ENCODE peak calls at places on chromosome 15, in four cellular contexts. D is A673; T is right lobe of liver; V is CD8-positive, alpha-beta T cell. O is an unnamed sample. For H3K36me3, the result is how much of the 10 kb centered on the place peaks cover.

GRCh38 chr15:28004143-28005003 is 94.7 kb downstream of the OCA2 start:
- DNase-seq in D (no peak), T (no peak), V (no peak), O (no peak)

GRCh38 chr15:95734422-95735316 is 595.8 kb upstream of the NR2F2 start:
- DNase-seq in D (peak), T (no peak), V (no peak), O (no peak)

GRCh38 chr15:40282144-40282869 is 557 bp downstream of the ANKRD63 start:
- DNase-seq in D (peak), T (peak), V (peak), O (peak)

GRCh38 chr15:85691350-85692240 is 103.1 kb downstream of the KLHL25 start:
- DNase-seq in D (no peak), T (no peak), V (no peak), O (no peak)

GRCh38 chr15:78850926-78851600 is 21.6 kb upstream of the MORF4L1 start:
- DNase-seq in D (no peak), T (no peak), V (no peak), O (no peak)

GRCh38 chr15:60787737-60788513 is 309.0 kb upstream of the ICE2 start:
- DNase-seq in D (no peak), T (no peak), V (no peak), O (peak)

GRCh38 chr15:40471105-40471777 is 457 bp downstream of the CHST14 start:
- DNase-seq in D (no peak), T (no peak), V (no peak), O (peak)

GRCh38 chr15:99076555-99077308 is 28.1 kb upstream of the SYNM start:
- DNase-seq in D (peak), T (no peak), V (no peak), O (peak)

GRCh38 chr15:48751595-48751994 is 59.3 kb downstream of the CEP152 start:
- DNase-seq in D (no peak), T (no peak), V (no peak), O (no peak)

GRCh38 chr15:77239892-77240608 is 169.1 kb upstream of the TSPAN3 start:
- DNase-seq in D (peak), T (no peak), V (no peak), O (no peak)

GRCh38 chr15:82127581-82127980 is 81.8 kb upstream of the MEX3B start:
- DNase-seq in D (no peak), T (no peak), V (no peak), O (no peak)

GRCh38 chr15:70831094-70831911 is 22.7 kb downstream of the LARP6 start:
- DNase-seq in D (no peak), T (no peak), V (no peak), O (no peak)

GRCh38 chr15:50652671-50653070 is 33.9 kb downstream of the TRPM7 start:
- DNase-seq in D (no peak), T (no peak), V (no peak), O (no peak)

GRCh38 chr15:56176996-56177395 is 66.7 kb downstream of the RFX7 start:
- DNase-seq in D (no peak), T (no peak), V (no peak), O (no peak)

GRCh38 chr15:52289629-52290081 is 5.9 kb downstream of the MYO5C start:
- DNase-seq in D (no peak), T (no peak), V (no peak), O (no peak)

GRCh38 chr15:43911235-43911661 is 84.4 kb downstream of the WDR76 start:
- DNase-seq in D (no peak), T (no peak), V (no peak), O (no peak)

GRCh38 chr15:41692049-41692448 is 31.8 kb downstream of the MGA start:
- DNase-seq in D (no peak), T (no peak), V (no peak), O (no peak)

GRCh38 chr15:91468861-91469260 is 368.8 kb downstream of the SV2B start:
- DNase-seq in D (no peak), T (no peak), V (no peak), O (no peak)

GRCh38 chr15:79243723-79244122 is 38.8 kb upstream of the ANKRD34C start:
- DNase-seq in D (no peak), T (no peak), V (no peak), O (no peak)

GRCh38 chr15:101469520-101470288 is 19.8 kb downstream of the PCSK6 start:
- DNase-seq in D (no peak), T (no peak), V (no peak), O (no peak)

DNA sequence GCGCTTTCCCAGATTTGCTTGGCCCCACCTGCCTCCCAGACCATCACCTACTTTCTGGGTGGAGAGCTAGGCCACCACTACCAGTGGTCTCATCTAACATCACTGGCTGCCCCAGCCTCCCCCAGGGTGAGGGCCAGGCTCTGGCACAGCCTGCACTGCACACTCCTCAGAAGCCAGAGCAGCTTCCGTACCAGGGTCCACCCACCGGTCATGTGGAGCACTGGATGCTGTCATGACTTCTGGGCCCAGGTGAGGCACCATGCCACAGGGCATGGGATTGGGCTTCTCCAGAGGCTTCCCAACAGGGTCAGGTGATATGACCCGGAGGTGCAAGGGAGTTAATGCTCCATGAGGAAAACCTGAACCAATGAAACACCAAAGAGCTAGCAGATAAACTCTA is 14.0 kb downstream of the MEGF11 start:
- DNase-seq in D (no peak), T (no peak), V (no peak), O (no peak)
- H3K36me3 ChIP-seq in D (under half), T (under half), V (under half), O (under half)

DNA sequence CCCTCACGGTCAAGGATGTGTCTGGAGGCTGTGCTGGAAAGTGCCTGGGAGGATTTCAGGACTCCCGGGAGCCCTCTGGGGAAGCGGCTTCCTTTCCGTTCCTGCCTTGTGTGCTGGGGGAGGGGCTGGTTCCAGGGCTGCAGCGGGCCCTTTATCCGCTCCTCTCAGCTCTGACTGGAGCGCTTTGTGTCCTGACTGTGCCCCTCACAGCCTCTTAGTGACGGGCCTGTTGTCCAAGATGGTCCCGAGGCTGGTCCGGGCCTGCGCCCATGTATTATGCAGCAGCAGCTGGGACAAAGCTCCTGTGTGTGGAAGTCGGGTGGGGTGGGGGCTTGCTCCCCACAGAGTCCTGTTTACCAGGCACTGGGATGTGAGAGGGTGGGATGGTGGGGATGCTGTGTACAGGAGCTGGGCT is 35.8 kb downstream of the CORO2B start:
- DNase-seq in D (no peak), T (no peak), V (no peak), O (no peak)
- H3K4me3 ChIP-seq in D (no peak), T (no peak), V (no peak), O (no peak)

GRCh38 chr15:69434236-69434635 is 18.4 kb upstream of the RPLP1 start:
- DNase-seq in D (no peak), T (no peak), V (no peak), O (no peak)
- H3K36me3 ChIP-seq in D (half or more), T (under half), V (under half), O (under half)

GRCh38 chr15:66936864-66937245 is 128.5 kb upstream of the SMAD3 start:
- DNase-seq in D (no peak), T (no peak), V (no peak), O (no peak)

GRCh38 chr15:66935688-66936087 is 129.7 kb upstream of the SMAD3 start:
- DNase-seq in D (no peak), T (no peak), V (no peak), O (no peak)

GRCh38 chr15:66935121-66935520 is 130.3 kb upstream of the SMAD3 start:
- DNase-seq in D (no peak), T (no peak), V (no peak), O (no peak)

GRCh38 chr15:66937588-66937987 is 127.8 kb upstream of the SMAD3 start:
- DNase-seq in D (no peak), T (no peak), V (no peak), O (no peak)

DNA sequence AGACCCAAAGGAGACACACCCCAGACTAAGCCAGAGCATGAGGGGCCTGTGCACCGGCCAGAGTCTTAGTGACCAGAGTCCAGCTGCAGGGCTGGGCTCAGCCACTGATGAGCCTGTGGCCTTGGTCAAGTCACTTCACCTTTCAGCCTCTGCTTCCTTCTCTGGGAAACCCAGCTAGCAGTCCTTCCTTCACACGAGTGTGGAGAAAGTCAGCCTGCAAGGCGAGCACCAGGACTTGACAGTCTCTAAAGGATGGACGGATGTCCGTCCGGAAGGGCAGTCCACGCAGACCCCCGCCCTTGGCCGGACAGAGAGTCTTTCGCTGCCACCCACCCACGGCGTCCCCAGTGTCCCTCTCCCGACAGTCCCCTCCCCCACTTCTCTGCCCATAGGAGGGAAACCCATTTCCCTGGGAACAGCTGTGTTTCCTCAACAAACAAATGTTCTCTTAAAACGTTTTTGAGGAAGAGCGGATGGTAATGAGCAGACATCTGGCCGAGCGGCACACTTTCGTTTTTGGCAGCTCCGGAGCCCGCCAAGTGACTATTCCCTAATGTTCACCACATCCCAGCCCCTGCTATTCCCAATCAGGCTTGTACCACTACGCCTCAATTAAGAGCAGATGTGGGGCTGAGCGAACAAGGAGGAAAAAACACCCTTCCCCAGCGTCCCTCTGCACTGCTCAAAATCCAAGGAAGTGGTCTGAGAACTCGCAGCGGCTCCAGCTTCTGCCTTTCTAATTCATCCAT is 129.1 kb upstream of the SMAD3 start:
- DNase-seq in D (no peak), T (no peak), V (no peak), O (no peak)
- H3K4me3 ChIP-seq in D (no peak), T (no peak), V (no peak), O (no peak)

GRCh38 chr15:25410649-25411048 is 28.2 kb downstream of the UBE3A start:
- DNase-seq in D (no peak), T (no peak), V (no peak), O (no peak)
- H3K36me3 ChIP-seq in D (under half), T (under half), V (under half), O (under half)

DNA sequence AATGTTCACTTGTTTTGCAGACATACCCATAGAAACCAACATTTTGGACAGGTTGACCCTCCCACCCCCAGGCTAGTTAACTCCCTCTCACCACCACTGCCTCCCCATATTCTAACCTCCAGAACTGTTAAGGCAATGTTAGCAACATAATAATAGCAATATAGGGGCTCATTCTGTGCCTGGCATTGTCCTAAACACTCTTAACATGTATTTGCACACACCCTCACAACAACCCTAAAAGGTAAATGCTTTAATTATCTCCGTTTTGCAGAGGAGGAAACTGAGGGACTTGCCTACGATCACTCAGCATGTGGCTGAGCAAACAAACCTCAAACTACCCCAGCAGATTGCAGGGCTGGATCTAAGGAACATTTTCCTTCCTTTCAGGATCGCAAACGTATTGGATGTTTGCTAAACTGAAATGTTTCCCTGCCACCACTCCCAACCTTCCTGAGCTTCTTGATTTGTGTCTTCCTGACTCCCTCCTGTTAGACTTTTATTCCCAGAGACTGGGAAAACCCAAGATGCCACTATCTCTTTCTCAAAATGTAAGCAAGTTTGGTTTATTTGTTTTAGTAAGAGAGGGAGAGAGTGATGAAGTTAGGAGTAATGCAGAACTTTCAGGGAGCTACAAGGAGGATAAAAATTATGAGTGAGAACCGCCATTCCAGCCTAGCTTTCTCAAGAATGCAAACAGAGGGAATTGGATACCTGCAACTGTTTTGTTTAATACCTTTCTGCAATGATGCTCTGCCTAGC is 1.3 kb downstream of the SCG5 start:
- DNase-seq in D (no peak), T (no peak), V (no peak), O (no peak)
- H3K4me3 ChIP-seq in D (no peak), T (no peak), V (no peak), O (no peak)

DNA sequence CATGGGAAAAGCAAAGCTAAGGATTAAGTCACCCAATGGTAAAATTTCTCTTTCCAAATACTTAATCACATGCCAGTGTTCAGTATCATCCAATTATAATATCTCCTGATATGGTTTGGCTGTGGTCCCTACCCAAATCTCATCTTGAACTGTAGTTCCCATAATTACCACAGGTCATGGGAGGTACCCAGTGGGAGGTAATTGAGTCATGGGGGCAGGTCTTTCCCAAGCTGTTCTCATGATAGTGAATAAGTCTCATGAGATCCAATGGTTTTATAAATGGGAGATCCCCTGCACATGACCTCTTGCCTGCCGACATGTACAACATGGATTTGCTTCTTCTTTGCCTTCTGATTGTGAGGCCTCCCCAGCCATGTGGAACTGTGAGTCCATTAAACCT is 26.1 kb upstream of the NMB start:
- DNase-seq in D (peak), T (no peak), V (no peak), O (no peak)
- H3K36me3 ChIP-seq in D (under half), T (under half), V (under half), O (under half)